ENCODE peak calls at places on chromosomes 2 and 18, in eight cellular contexts. A is adrenal gland; I is left ventricle myocardium inferior; R is H9; M is CD8-positive, alpha-beta T cell; Y is A673; W is fibroblast of lung; G is heart left ventricle. U is an unnamed sample. For H3K4me1, the result is how much of the 10 kb centered on the place peaks cover.

GRCh38 chr2:84708442-84708841 is 172.4 kb downstream of the TRABD2A start:
- DNase-seq in A (no peak), I (no peak), R (no peak), M (no peak), Y (no peak), W (no peak), G (no peak), U (no peak)

GRCh38 chr2:26178746-26179436 is 6.0 kb downstream of the GAREM2 start:
- DNase-seq in A (peak), I (peak), R (peak), M (no peak), Y (no peak), W (no peak), G (no peak), U (peak)

GRCh38 chr2:240457223-240458043 is 22.0 kb downstream of the GPC1 start:
- DNase-seq in A (no peak), I (no peak), R (peak), M (no peak), Y (no peak), W (no peak), G (no peak), U (no peak)

GRCh38 chr2:52220393-52220792 is 1188.5 kb upstream of the NRXN1 start:
- DNase-seq in A (peak), I (peak), R (no peak), M (peak), Y (no peak), W (no peak), G (no peak), U (no peak)

GRCh38 chr18:13629841-13630747 is 96.3 kb downstream of the FAM210A start:
- DNase-seq in A (peak), I (no peak), R (peak), M (peak), Y (peak), W (peak), G (peak), U (peak)

GRCh38 chr18:67282796-67283195 is 233.7 kb downstream of the DSEL start:
- DNase-seq in A (no peak), I (no peak), R (no peak), M (no peak), Y (no peak), W (no peak), G (no peak), U (no peak)

GRCh38 chr2:51553456-51553855 is 521.5 kb upstream of the NRXN1 start:
- DNase-seq in A (no peak), I (no peak), R (no peak), M (no peak), Y (no peak), W (no peak), G (no peak), U (no peak)

GRCh38 chr2:241774419-241775222 is 2.0 kb upstream of the GAL3ST2 start:
- DNase-seq in A (peak), I (no peak), R (peak), M (no peak), Y (peak), W (peak), G (no peak), U (peak)

GRCh38 chr2:85681354-85681728 is 12.8 kb upstream of the GNLY start:
- DNase-seq in A (no peak), I (no peak), R (no peak), M (no peak), Y (no peak), W (no peak), G (no peak), U (no peak)

GRCh38 chr2:230774348-230774951 is 61.8 kb downstream of the CAB39 start:
- DNase-seq in A (no peak), I (no peak), R (no peak), M (no peak), Y (no peak), W (peak), G (no peak), U (no peak)

GRCh38 chr18:79772108-79772864 is 25.5 kb upstream of the KCNG2 start:
- DNase-seq in A (no peak), I (no peak), R (no peak), M (no peak), Y (no peak), W (no peak), G (no peak), U (peak)

DNA sequence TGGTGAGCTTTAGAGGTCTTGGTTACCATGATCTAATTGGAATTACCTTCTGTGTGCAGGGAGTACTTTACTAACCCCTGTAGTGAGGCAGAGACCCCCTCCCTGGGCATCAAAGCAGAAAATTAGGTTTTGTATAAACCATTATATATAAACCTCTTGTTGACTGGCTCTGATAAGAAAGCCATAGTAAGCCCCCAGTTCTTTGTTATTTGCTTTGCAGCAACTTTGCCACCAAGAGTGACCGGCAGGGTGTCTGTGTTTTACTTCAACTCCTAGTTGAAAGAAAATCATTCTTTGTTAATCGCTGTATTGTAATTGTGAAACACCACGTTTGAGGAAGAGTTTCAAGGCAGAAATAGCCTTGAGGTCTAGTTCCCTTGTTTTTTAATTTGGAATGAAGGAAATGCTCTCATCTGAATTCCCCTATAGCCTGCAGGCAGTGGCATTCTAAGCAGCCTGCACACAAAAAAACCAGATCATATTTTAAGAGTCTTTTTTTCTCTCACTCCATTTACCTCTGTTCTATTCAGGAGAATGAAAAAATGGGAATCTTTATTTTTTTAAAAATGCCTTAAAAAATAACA is 337.9 kb downstream of the SLC4A3 start:
- DNase-seq in A (no peak), I (no peak), R (peak), M (no peak), Y (peak), W (no peak), G (no peak), U (no peak)
- H3K27ac ChIP-seq in A (no peak), I (no peak), R (no peak), M (no peak), Y (no peak), W (no peak), G (no peak), U (no peak)

GRCh38 chr18:9707381-9708056 is 582 bp upstream of the RAB31 start:
- DNase-seq in A (no peak), I (no peak), R (no peak), M (no peak), Y (no peak), W (peak), G (no peak), U (no peak)
- H3K4me1 ChIP-seq in A (under half), I (under half), R (under half), M (under half), Y (under half), W (under half), G (under half), U (under half)

DNA sequence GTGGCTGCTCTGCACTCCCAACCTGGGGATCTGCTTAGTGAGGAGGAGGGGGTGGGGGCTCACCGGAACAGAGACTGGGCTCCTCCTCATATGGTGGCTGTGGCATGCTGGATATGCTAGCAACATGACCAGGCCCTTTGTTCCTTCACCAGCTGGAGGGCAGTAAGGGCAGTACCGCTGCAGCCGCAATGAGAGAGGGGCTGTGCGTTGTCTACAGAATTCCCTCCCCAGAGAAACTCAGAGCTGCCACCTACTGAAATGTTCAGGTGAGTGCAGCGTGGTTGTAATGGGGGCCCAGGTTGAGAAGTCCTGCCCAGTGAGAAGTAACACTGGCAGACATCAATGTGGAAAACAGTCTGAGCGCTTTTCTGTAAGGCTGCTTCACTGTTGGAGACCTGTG is 1211.9 kb upstream of the NXPH2 start:
- DNase-seq in A (no peak), I (no peak), R (peak), M (no peak), Y (no peak), W (no peak), G (no peak), U (no peak)
- TF ChIP-seq CTCF in A (no peak), I (no peak), R (peak), M (no peak), Y (no peak), W (no peak), G (no peak), U (no peak)

DNA sequence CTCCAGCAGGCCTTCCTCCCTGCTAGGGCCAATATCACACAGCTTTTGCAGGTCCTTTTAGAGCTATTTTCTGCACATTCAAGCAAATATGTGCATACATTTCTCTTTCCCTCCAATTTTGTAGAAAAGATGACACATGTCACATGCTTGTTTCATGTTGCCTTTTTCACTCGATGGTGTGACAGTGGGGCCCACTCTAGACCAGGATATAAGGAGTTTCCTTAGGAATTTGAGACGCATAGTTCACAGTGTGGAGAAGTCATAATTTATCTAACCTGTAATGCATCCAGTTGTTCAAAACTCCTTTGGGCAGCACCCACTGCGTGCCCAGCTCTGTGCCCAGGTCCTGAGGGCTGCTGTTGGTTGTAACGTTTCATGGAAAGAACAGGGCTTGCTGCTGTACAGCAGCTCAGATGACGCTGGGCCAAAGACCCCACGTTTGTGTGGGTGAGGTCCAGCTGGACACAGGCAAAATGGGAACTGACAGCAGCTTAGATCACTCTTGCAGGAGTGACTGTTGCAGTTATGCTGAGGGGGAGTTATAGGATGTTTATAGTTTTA is 29.9 kb upstream of the HS6ST1 start:
- DNase-seq in A (no peak), I (no peak), R (no peak), M (no peak), Y (no peak), W (no peak), G (no peak), U (no peak)
- H3K27ac ChIP-seq in A (peak), I (peak), R (no peak), M (no peak), Y (no peak), W (no peak), G (peak), U (peak)

GRCh38 chr2:219508444-219508734 is 5.9 kb upstream of the ASIC4 start:
- DNase-seq in A (no peak), I (no peak), R (no peak), M (peak), Y (no peak), W (no peak), G (no peak), U (no peak)
- H3K4me1 ChIP-seq in A (under half), I (under half), R (under half), M (under half), Y (half or more), W (under half), G (under half), U (under half)

GRCh38 chr2:63186331-63186730 is 135.7 kb downstream of the OTX1 start:
- DNase-seq in A (no peak), I (no peak), R (no peak), M (no peak), Y (no peak), W (no peak), G (no peak), U (no peak)

GRCh38 chr2:63192169-63192888 is 141.7 kb downstream of the OTX1 start:
- DNase-seq in A (no peak), I (no peak), R (no peak), M (no peak), Y (no peak), W (no peak), G (no peak), U (no peak)

GRCh38 chr2:63194175-63194574 is 143.5 kb downstream of the OTX1 start:
- DNase-seq in A (no peak), I (no peak), R (no peak), M (no peak), Y (no peak), W (no peak), G (no peak), U (no peak)

GRCh38 chr2:63192889-63193778 is 142.5 kb downstream of the OTX1 start:
- DNase-seq in A (no peak), I (no peak), R (no peak), M (no peak), Y (no peak), W (peak), G (no peak), U (no peak)

DNA sequence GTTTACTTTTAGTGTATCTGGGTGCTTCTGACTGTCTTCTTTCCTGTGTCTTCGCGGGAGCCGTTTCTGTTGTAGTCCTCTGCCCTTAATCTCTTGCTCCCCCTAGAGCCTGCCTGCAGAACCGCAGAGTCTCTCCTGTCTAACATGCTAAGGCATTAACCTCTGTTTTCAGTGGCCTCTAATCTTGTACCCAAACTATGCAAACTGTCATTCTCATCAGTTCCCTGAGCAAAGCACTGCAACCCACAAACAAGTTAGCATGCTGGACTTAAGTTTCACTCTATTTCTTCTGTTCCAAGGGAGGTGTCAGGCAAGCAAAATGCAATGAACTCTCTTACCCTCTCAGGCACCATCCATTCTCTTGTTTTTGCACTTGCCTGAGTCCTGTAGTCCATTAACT is 138.4 kb downstream of the OTX1 start:
- DNase-seq in A (peak), I (no peak), R (peak), M (no peak), Y (peak), W (peak), G (no peak), U (peak)
- TF ChIP-seq CTCF in A (no peak), I (peak), R (peak), M (no peak), Y (peak), W (peak), G (no peak), U (peak)

GRCh38 chr2:222655406-222655747 is 515 bp downstream of the FARSB start:
- DNase-seq in A (no peak), I (no peak), R (no peak), M (no peak), Y (peak), W (peak), G (no peak), U (peak)
- H3K27ac ChIP-seq in A (peak), I (peak), R (no peak), M (peak), Y (peak), W (peak), G (peak), U (peak)

DNA sequence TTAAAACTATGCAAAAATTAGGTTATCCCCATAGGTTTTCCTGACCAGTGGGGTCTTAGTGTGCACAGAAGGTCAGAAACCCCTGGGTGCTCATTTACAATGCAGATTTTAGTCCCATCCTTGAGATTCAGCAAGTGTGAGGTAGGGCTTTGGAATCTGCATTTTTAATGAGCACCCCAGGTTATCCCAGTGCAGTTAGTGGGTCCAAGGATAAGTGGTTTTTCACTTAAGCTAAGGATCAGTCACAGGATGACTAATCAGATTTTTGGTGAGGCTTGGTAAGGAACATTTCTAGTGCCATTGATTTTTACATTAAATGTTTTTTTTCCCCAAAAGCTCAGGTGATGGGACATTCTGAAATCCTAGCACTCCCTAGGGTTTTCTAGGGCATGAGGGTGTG is 50.7 kb upstream of the MGAT5 start:
- DNase-seq in A (no peak), I (no peak), R (no peak), M (no peak), Y (no peak), W (no peak), G (no peak), U (no peak)
- H3K4me1 ChIP-seq in A (under half), I (half or more), R (under half), M (under half), Y (under half), W (under half), G (half or more), U (under half)

DNA sequence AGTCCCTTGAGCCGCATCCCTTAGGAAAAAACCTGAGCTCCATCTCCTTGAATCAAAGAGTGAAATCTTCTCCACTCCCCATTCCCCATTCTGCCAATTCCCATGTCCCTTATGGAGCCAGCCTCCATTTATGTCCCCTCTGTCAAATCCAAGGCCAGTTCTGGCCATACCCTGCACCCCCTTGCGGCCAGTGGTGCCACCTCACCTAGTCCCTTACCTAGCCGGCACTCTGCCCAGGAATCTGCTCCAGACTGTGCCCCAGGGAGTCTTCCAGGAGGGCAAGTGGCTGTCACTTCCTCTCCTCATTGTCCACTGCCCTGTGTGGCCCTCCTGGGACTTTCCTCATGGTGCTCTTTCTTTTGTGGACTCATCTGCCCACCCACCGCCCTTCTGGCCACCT is 195.4 kb upstream of the RMP24 start:
- DNase-seq in A (no peak), I (no peak), R (peak), M (no peak), Y (no peak), W (no peak), G (no peak), U (no peak)
- TF ChIP-seq CTCF in A (no peak), I (no peak), R (peak), M (no peak), Y (no peak), W (no peak), G (no peak), U (no peak)

DNA sequence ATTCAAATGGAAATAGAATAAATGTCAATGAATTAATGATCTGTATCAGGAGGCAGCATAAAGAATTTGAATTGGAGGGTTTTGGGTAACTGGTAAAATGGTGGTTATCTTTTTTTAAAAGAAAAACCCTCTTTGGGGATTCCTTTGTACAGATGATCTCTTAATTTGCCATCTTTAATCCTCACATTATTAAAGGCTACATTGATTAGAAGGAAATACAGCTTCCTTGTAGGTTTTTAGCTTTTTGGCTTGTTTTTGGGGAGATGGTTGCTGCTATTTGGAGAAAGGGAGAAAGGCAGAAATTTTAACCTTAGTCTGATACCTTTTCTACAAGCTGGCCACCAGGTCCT is 600 bp upstream of the MAPRE2 start:
- DNase-seq in A (no peak), I (no peak), R (no peak), M (no peak), Y (no peak), W (no peak), G (no peak), U (no peak)
- H3K27ac ChIP-seq in A (peak), I (peak), R (peak), M (peak), Y (peak), W (peak), G (peak), U (peak)